ENCODE peak calls at places on chromosomes 6 and 20, in four cellular contexts. F, P, O and S are unnamed samples.

GRCh38 chr20:54058420-54059139 is 11.8 kb downstream of the BCAS1 start:
- DNase-seq in P (no peak), F (no peak), O (no peak), S (no peak)

GRCh38 chr20:61874421-61875068 is 191.1 kb downstream of the TAF4 start:
- DNase-seq in P (peak; percentile 17), F (peak; percentile 18), O (peak; percentile 32), S (no peak)

GRCh38 chr6:166691199-166691598 is 64.1 kb upstream of the RPS6KA2 start:
- DNase-seq in O (no peak), P (peak; percentile 72), F (peak; percentile 54), S (peak; percentile 88)

GRCh38 chr6:136784910-136785746 is 7.1 kb downstream of the MAP3K5 start:
- DNase-seq in P (no peak), F (no peak), O (no peak), S (peak; percentile 58)

GRCh38 chr6:152981989-152982767 is 663 bp downstream of the FBXO5 start:
- DNase-seq in F (no peak), P (no peak), O (peak; percentile 54), S (no peak)

GRCh38 chr6:2099870-2100269 is 145.5 kb downstream of the GMDS start:
- DNase-seq in F (no peak), P (no peak), O (no peak), S (no peak)

GRCh38 chr6:41549673-41550072 is 3.5 kb downstream of the FOXP4 start:
- DNase-seq in P (no peak), F (no peak), O (no peak), S (no peak)

GRCh38 chr20:22836211-22836610 is 198.9 kb upstream of the SSTR4 start:
- DNase-seq in P (peak; percentile 25), O (no peak), F (no peak), S (no peak)

GRCh38 chr20:20557406-20557805 is 155.0 kb downstream of the RALGAPA2 start:
- DNase-seq in P (no peak), O (no peak), F (no peak), S (no peak)

GRCh38 chr20:48791014-48791413 is 36.8 kb downstream of the PREX1 start:
- DNase-seq in P (no peak), O (no peak), F (no peak), S (peak; percentile 48)

GRCh38 chr6:163356324-163356723 is 58.2 kb upstream of the QKI start:
- DNase-seq in P (peak; percentile 25), F (peak; percentile 71), O (peak; percentile 77), S (peak; percentile 79)

GRCh38 chr20:2846698-2847097 is 6.2 kb downstream of the VPS16 start:
- DNase-seq in P (no peak), F (no peak), O (no peak), S (no peak)

GRCh38 chr6:104118274-104118673 is 741.4 kb downstream of the HACE1 start:
- DNase-seq in F (no peak), P (peak; percentile 1), O (no peak), S (peak; percentile 53)

GRCh38 chr20:32988008-32988407 is 16.2 kb downstream of the SUN5 start:
- DNase-seq in F (no peak), P (no peak), O (no peak), S (no peak)

GRCh38 chr6:74731204-74731603 is 474.6 kb downstream of the COL12A1 start:
- DNase-seq in O (no peak), P (no peak), F (peak; percentile 65), S (peak; percentile 83)

GRCh38 chr6:24923885-24924401 is 11.8 kb downstream of the RIPOR2 start:
- DNase-seq in O (no peak), P (no peak), F (no peak), S (no peak)

GRCh38 chr6:111478064-111478476 is 4.9 kb downstream of the REV3L start:
- DNase-seq in O (no peak), F (peak; percentile 55), P (no peak), S (peak; percentile 65)

GRCh38 chr6:56984374-56984773 is 29.5 kb downstream of the BEND6 start:
- DNase-seq in F (peak; percentile 60), P (no peak), O (no peak), S (no peak)

GRCh38 chr6:4962905-4963304 is 40.9 kb downstream of the RPP40 start:
- DNase-seq in F (no peak), P (no peak), O (no peak), S (no peak)

GRCh38 chr6:95145457-95145856 is 431.9 kb upstream of the MANEA start:
- DNase-seq in F (no peak), O (no peak), P (no peak), S (no peak)
- H3K9me1 ChIP-seq in F (no peaks in the 10 kb centered on the region), O (no peaks in the 10 kb centered on the region), P (no peaks in the 10 kb centered on the region), S (no peaks in the 10 kb centered on the region)

GRCh38 chr6:105746130-105746505 is 340.0 kb upstream of the PRDM1 start:
- DNase-seq in P (no peak), F (no peak), O (no peak), S (no peak)
- H3K9me1 ChIP-seq in P (no peaks in the 10 kb centered on the region), F (peaks cover 5% of the 10 kb centered on the region), O (no peaks in the 10 kb centered on the region), S (no peaks in the 10 kb centered on the region)

DNA sequence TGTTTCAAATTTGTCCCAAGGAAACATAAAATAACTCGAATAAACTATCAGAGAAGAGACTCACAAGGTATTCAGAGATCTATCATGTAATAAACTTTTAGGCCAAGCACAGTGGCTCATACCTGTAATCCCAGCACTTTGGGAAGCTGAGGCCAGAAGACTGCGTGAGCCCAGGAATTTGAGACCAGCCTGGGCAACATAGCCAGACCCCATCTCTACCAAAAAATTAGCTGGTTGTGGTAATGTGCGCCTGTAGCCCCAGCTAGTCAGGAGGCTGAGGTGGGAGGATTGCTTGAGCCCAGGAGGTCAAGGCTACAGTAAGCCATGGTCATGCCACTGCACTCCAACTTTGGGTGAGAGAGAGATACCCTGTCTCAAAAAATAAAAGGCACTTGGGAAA is 79.2 kb upstream of the GCM1 start:
- DNase-seq in P (no peak), F (no peak), O (no peak), S (no peak)
- H3K9me1 ChIP-seq in P (no peaks in the 10 kb centered on the region), F (no peaks in the 10 kb centered on the region), O (no peaks in the 10 kb centered on the region), S (no peaks in the 10 kb centered on the region)

GRCh38 chr6:114344971-114345274 is 2.1 kb upstream of the HS3ST5 start:
- DNase-seq in F (no peak), O (no peak), P (no peak), S (no peak)
- H3K9me1 ChIP-seq in F (no peaks in the 10 kb centered on the region), O (no peaks in the 10 kb centered on the region), P (no peaks in the 10 kb centered on the region), S (no peaks in the 10 kb centered on the region)

GRCh38 chr6:96304997-96305396 is 216.6 kb upstream of the UFL1 start:
- DNase-seq in P (no peak), O (no peak), F (no peak), S (no peak)
- H3K9me1 ChIP-seq in P (no peaks in the 10 kb centered on the region), O (no peaks in the 10 kb centered on the region), F (no peaks in the 10 kb centered on the region), S (no peaks in the 10 kb centered on the region)

GRCh38 chr6:160367798-160368547 is 19.8 kb downstream of the SLC22A3 start:
- DNase-seq in P (no peak), O (no peak), F (no peak), S (no peak)

GRCh38 chr6:160360955-160361354 is 12.8 kb downstream of the SLC22A3 start:
- DNase-seq in P (no peak), F (no peak), O (no peak), S (no peak)

GRCh38 chr6:160362556-160362955 is 14.4 kb downstream of the SLC22A3 start:
- DNase-seq in O (no peak), P (no peak), F (no peak), S (no peak)

GRCh38 chr6:160365117-160365516 is 16.9 kb downstream of the SLC22A3 start:
- DNase-seq in F (no peak), O (no peak), P (no peak), S (no peak)

GRCh38 chr6:160363016-160363996 is 15.1 kb downstream of the SLC22A3 start:
- DNase-seq in O (no peak), P (no peak), F (no peak), S (no peak)
- H3K9me1 ChIP-seq in O (no peaks in the 10 kb centered on the region), P (no peaks in the 10 kb centered on the region), F (no peaks in the 10 kb centered on the region), S (no peaks in the 10 kb centered on the region)

GRCh38 chr6:168472363-168472762 is 31.4 kb downstream of the SMOC2 start:
- DNase-seq in F (no peak), P (no peak), O (no peak), S (no peak)

GRCh38 chr6:168473197-168473596 is 32.2 kb downstream of the SMOC2 start:
- DNase-seq in O (no peak), P (no peak), F (no peak), S (no peak)

GRCh38 chr6:168480481-168480880 is 39.5 kb downstream of the SMOC2 start:
- DNase-seq in F (no peak), P (no peak), O (no peak), S (no peak)

GRCh38 chr6:168479421-168479820 is 38.4 kb downstream of the SMOC2 start:
- DNase-seq in O (no peak), P (no peak), F (no peak), S (no peak)

GRCh38 chr6:168475188-168476013 is 34.4 kb downstream of the SMOC2 start:
- DNase-seq in F (no peak), P (no peak), O (no peak), S (no peak)
- H3K9me1 ChIP-seq in F (no peaks in the 10 kb centered on the region), P (no peaks in the 10 kb centered on the region), O (no peaks in the 10 kb centered on the region), S (no peaks in the 10 kb centered on the region)